ENCODE peak calls at places on chromosomes 4 and X, in seven cellular contexts. W, S, L, Q, G, I and N are unnamed samples.

GRCh38 chr4:20418865-20419451 is 167.3 kb downstream of the SLIT2 start:
- DNase-seq in W (no peak), S (no peak), L (no peak), Q (peak; percentile 89), G (peak; percentile 54), I (no peak), N (no peak)

GRCh38 chr4:1693131-1693896 is 9.2 kb upstream of the FAM53A start:
- DNase-seq in W (peak; percentile 65), S (peak; percentile 68), L (peak; percentile 83), Q (peak; percentile 75), G (peak; percentile 62), I (peak; percentile 54), N (peak; percentile 76)

GRCh38 chrX:86379209-86379608 is 231.0 kb downstream of the DACH2 start:
- DNase-seq in W (no peak), S (no peak), L (no peak), Q (no peak), G (no peak), I (no peak), N (no peak)

GRCh38 chr4:128162434-128162833 is 101.3 kb downstream of the LARP1B start:
- DNase-seq in W (no peak), S (no peak), L (no peak), Q (peak; percentile 37), G (peak; percentile 9), I (no peak), N (no peak)

GRCh38 chrX:31609130-31609529 is 537.3 kb upstream of the FTHL17 start:
- DNase-seq in W (no peak), S (no peak), L (no peak), Q (peak; percentile 72), G (peak; percentile 91), I (no peak), N (no peak)

GRCh38 chrX:49291615-49292337 is 11.7 kb upstream of the GAGE10 start:
- DNase-seq in W (peak; percentile 45), S (peak; percentile 39), L (peak; percentile 68), Q (peak; percentile 56), G (peak; percentile 17), I (peak; percentile 35), N (peak; percentile 60)

GRCh38 chr4:76624271-76624681 is 189.2 kb downstream of the SHROOM3 start:
- DNase-seq in W (no peak), S (peak; percentile 74), L (peak; percentile 19), Q (peak; percentile 90), G (peak; percentile 69), I (no peak), N (no peak)

GRCh38 chrX:31038585-31039326 is 33.1 kb downstream of the FTHL17 start:
- DNase-seq in W (no peak), S (peak; percentile 16), L (peak; percentile 42), Q (peak; percentile 38), G (peak; percentile 1), I (no peak), N (no peak)

GRCh38 chrX:107541244-107541643 is 87.1 kb upstream of the PRPS1 start:
- DNase-seq in W (no peak), S (no peak), L (no peak), Q (no peak), G (peak; percentile 53), I (no peak), N (no peak)

GRCh38 chrX:53281321-53281822 is at the start of gene IQSEC2:
- DNase-seq in W (no peak), S (peak; percentile 86), L (peak; percentile 77), Q (peak; percentile 76), G (peak; percentile 70), I (no peak), N (no peak)

GRCh38 chr4:140715121-140715520 is 41.1 kb downstream of the TBC1D9 start:
- DNase-seq in W (no peak), S (no peak), L (no peak), Q (no peak), G (no peak), I (no peak), N (no peak)